ENCODE peak calls at places on chromosomes 1 and 21, in seven cellular contexts. Y is osteoblast, J is tibial nerve, G is cardiac muscle cell, P is GM12878, F is tibial artery, K is HCT116. L is an unnamed sample.
A peak's percentile ranks its signal among the peaks of the same experiment; 100 is the strongest.

GRCh38 chr1:183966487-183966886 is 71.0 kb downstream of the COLGALT2 start:
- DNase-seq in P (no peak), K (no peak), J (no peak), G (no peak), F (no peak), Y (no peak), L (no peak)

GRCh38 chr1:205354259-205354904 is 2.3 kb downstream of the KLHDC8A start:
- DNase-seq in F (peak; percentile 67), G (peak; percentile 74), J (peak; percentile 42), Y (peak; percentile 67), P (peak; percentile 9), K (peak; percentile 54), L (no peak)

GRCh38 chr1:111392460-111392945 is 35.0 kb downstream of the OVGP1 start:
- DNase-seq in G (no peak), F (no peak), K (no peak), Y (no peak), J (no peak), P (no peak), L (no peak)

GRCh38 chr1:116008651-116009380 is 32.5 kb downstream of the SLC22A15 start:
- DNase-seq in K (no peak), J (no peak), P (no peak), G (no peak), F (no peak), Y (no peak), L (peak; percentile 24)

GRCh38 chr1:33512612-33513011 is 40.2 kb downstream of the ZSCAN20 start:
- DNase-seq in G (no peak), J (no peak), F (no peak), Y (no peak), K (no peak), P (no peak), L (no peak)

GRCh38 chr1:86104606-86105532 is 51.7 kb downstream of the COL24A1 start:
- DNase-seq in F (no peak), P (no peak), Y (no peak), J (no peak), G (no peak), K (no peak), L (no peak)

GRCh38 chr1:228647523-228648444 is 87.5 kb upstream of the RHOU start:
- DNase-seq in G (peak; percentile 65), K (peak; percentile 78), P (no peak), F (peak; percentile 37), J (no peak), Y (peak; percentile 58), L (peak; percentile 19)

GRCh38 chr21:36038701-36039497 is 21.4 kb downstream of the SETD4 start:
- DNase-seq in K (no peak), F (no peak), P (no peak), J (no peak), G (no peak), Y (peak; percentile 31), L (no peak)

GRCh38 chr1:230105754-230106625 is 39.0 kb downstream of the GALNT2 start:
- DNase-seq in Y (peak; percentile 95), J (no peak), K (peak; percentile 36), F (no peak), P (peak; percentile 59), G (no peak), L (no peak)

GRCh38 chr1:234579967-234580366 is 30.0 kb downstream of the IRF2BP2 start:
- DNase-seq in P (no peak), F (no peak), G (no peak), Y (no peak), J (no peak), K (no peak), L (no peak)
- TF ChIP-seq CTCF in P (no peak), F (peak; percentile 17), G (peak; percentile 15), Y (peak; percentile 31), J (no peak), K (peak; percentile 16), L (peak; percentile 21)

GRCh38 chr1:153532161-153532560 is 3.6 kb downstream of the S100A6 start:
- DNase-seq in J (no peak), P (no peak), Y (peak; percentile 58), G (no peak), K (no peak), F (no peak), L (no peak)
- H3K27ac ChIP-seq in J (peak overlapping the region; percentile 96), P (no peak overlapping the region), Y (peak overlapping the region; percentile 94), G (no peak overlapping the region), K (peak overlapping the region; percentile 94), F (peak overlapping the region; percentile 93), L (peak overlapping the region; percentile 98)

GRCh38 chr1:94237291-94238226 is at the start of gene ARHGAP29:
- DNase-seq in K (peak; percentile 67), Y (peak; percentile 96), F (peak; percentile 64), P (no peak), J (peak; percentile 63), G (peak; percentile 92), L (peak; percentile 89)

GRCh38 chr1:94234615-94235014 is 2.8 kb downstream of the ARHGAP29 start:
- DNase-seq in G (no peak), J (no peak), Y (no peak), K (no peak), P (no peak), F (no peak), L (no peak)

GRCh38 chr1:94235189-94236020 is 2.0 kb downstream of the ARHGAP29 start:
- DNase-seq in P (no peak), G (no peak), Y (peak; percentile 66), K (no peak), J (no peak), F (no peak), L (no peak)

GRCh38 chr1:94236630-94237290 is 624 bp downstream of the ARHGAP29 start:
- DNase-seq in J (no peak), G (peak; percentile 61), K (no peak), P (no peak), F (peak; percentile 32), Y (peak; percentile 58), L (peak; percentile 56)

GRCh38 chr1:94236021-94236491 is 1.3 kb downstream of the ARHGAP29 start:
- DNase-seq in G (peak; percentile 34), J (no peak), K (no peak), Y (peak; percentile 90), P (no peak), F (no peak), L (no peak)
- H3K36me3 ChIP-seq in G (no peaks in the 10 kb centered on the region), J (no peaks in the 10 kb centered on the region), K (peaks cover 3% of the 10 kb centered on the region), Y (no peaks in the 10 kb centered on the region), P (no peaks in the 10 kb centered on the region), F (no peaks in the 10 kb centered on the region), L (no peaks in the 10 kb centered on the region)

GRCh38 chr1:178160736-178161475 is 67.0 kb downstream of the RASAL2 start:
- DNase-seq in F (no peak), K (no peak), G (no peak), J (no peak), P (no peak), Y (no peak), L (no peak)
- TF ChIP-seq CTCF in F (no peak), K (no peak), G (no peak), J (no peak), P (no peak), Y (no peak), L (no peak)

GRCh38 chr1:24910751-24911650 is 19.1 kb downstream of the RUNX3 start:
- DNase-seq in G (no peak), F (no peak), K (no peak), Y (peak; percentile 91), P (no peak), J (no peak), L (no peak)

GRCh38 chr1:24910210-24910609 is 19.9 kb downstream of the RUNX3 start:
- DNase-seq in K (no peak), J (no peak), F (no peak), P (no peak), G (no peak), Y (peak; percentile 52), L (no peak)

GRCh38 chr1:24912359-24913273 is 17.5 kb downstream of the RUNX3 start:
- DNase-seq in K (no peak), Y (peak; percentile 73), F (no peak), G (no peak), J (no peak), P (no peak), L (no peak)

GRCh38 chr1:24913274-24913604 is 16.8 kb downstream of the RUNX3 start:
- DNase-seq in F (no peak), Y (no peak), J (no peak), G (no peak), P (no peak), K (no peak), L (no peak)

DNA sequence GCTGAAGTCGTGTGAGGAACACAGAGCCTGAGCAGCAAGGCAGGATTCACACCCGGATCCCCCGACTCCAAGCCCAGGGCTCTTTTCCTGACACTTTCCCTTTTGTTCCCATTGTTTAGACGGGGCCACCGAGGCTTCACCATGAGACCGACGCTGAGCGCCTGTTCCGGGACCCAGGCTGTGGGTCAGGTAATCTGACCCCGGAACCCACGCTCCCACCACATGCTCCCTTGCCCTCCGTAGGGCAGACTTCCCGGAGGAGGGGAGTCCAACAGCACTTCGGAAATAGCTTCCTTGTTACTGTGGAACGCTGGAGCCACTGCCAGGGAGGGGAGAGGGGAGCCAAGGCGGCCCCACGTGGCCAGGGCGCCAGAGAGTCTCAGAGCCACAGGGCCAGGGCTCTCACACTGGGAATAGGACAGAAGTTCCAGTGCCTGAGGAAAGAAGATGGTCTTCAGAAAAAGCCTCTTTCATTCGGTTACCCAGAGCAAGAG is 18.4 kb downstream of the RUNX3 start:
- DNase-seq in F (no peak), P (no peak), J (no peak), Y (peak; percentile 36), G (no peak), K (no peak), L (no peak)
- H3K27ac ChIP-seq in F (peak overlapping the region; percentile 32), P (no peak overlapping the region), J (peak overlapping the region; percentile 34), Y (no peak overlapping the region), G (no peak overlapping the region), K (no peak overlapping the region), L (no peak overlapping the region)